ENCODE peak calls at places on chromosomes 3 and 15, in four cellular contexts. W is NCI-H1092 treated with DMSO at 0.1 percent for 48 hours; J is naive thymus-derived CD8-positive, alpha-beta T cell; Q is ELR. K is an unnamed sample.

GRCh38 chr3:16319723-16320122 is 54.7 kb downstream of the OXNAD1 start:
- DNase-seq in Q (no peak), J (no peak), W (no peak), K (no peak)

GRCh38 chr3:160140756-160141155 is 84.5 kb upstream of the C3orf80 start:
- DNase-seq in J (no peak), W (no peak), Q (no peak), K (no peak)

GRCh38 chr3:67458406-67458805 is 196.0 kb downstream of the SUCLG2 start:
- DNase-seq in Q (peak; percentile 86), J (no peak), W (no peak), K (no peak)

GRCh38 chr15:45821390-45821789 is 186.6 kb downstream of the SQOR start:
- DNase-seq in J (no peak), Q (no peak), W (no peak), K (no peak)

GRCh38 chr3:166080096-166080495 is 242.9 kb upstream of the BCHE start:
- DNase-seq in J (no peak), Q (no peak), W (no peak), K (no peak)

GRCh38 chr15:32053717-32054116 is 23.4 kb downstream of the CHRNA7 start:
- DNase-seq in Q (no peak), J (no peak), W (no peak), K (no peak)

GRCh38 chr15:93467327-93467726 is 378.3 kb upstream of the RGMA start:
- DNase-seq in J (no peak), W (peak; percentile 55), Q (no peak), K (peak; percentile 83)

GRCh38 chr3:126450219-126450618 is 25.5 kb downstream of the ZXDC start:
- DNase-seq in J (peak; percentile 15), Q (no peak), W (no peak), K (peak; percentile 38)

GRCh38 chr3:153970047-153970446 is 151.1 kb upstream of the ARHGEF26 start:
- DNase-seq in Q (no peak), J (no peak), W (no peak), K (no peak)

GRCh38 chr3:113746955-113747718 is at the start of gene ATP6V1A:
- DNase-seq in W (no peak), Q (peak; percentile 35), J (peak; percentile 74), K (peak; percentile 69)

GRCh38 chr3:58690490-58690889 is 23.9 kb upstream of the FAM3D start:
- DNase-seq in Q (no peak), W (no peak), J (no peak), K (no peak)

GRCh38 chr3:10459954-10460754 is 45.2 kb downstream of the ATP2B2 start:
- DNase-seq in J (peak; percentile 74), W (no peak), Q (peak; percentile 79), K (no peak)

GRCh38 chr3:16511561-16512434 is 1.7 kb downstream of the RFTN1 start:
- DNase-seq in Q (peak; percentile 88), J (peak; percentile 87), W (no peak), K (peak; percentile 86)

GRCh38 chr3:38334656-38335055 is 11.9 kb upstream of the XYLB start:
- DNase-seq in J (no peak), W (no peak), Q (peak; percentile 60), K (no peak)

GRCh38 chr3:150803440-150803985 is 40.5 kb upstream of the SIAH2 start:
- DNase-seq in W (no peak), Q (no peak), J (no peak), K (no peak)

GRCh38 chr3:130746296-130747039 is at the start of gene PIK3R4:
- DNase-seq in Q (peak; percentile 98), J (peak; percentile 92), W (peak; percentile 98), K (peak; percentile 98)

GRCh38 chr3:54433846-54434245 is 311.5 kb downstream of the CACNA2D3 start:
- DNase-seq in Q (peak; percentile 3), J (no peak), W (no peak), K (no peak)

GRCh38 chr3:141234283-141234682 is 2.7 kb downstream of the PXYLP1 start:
- DNase-seq in J (no peak), W (no peak), Q (no peak), K (no peak)

K was measured in right atrium auricular region.